ENCODE peak calls at places on chromosomes 11 and 22, in four cellular contexts. K is AG04450, R is PC-9, F is uterus. J is an unnamed sample.

GRCh38 chr22:17199131-17199731 is 20.0 kb downstream of the ADA2 start:
- DNase-seq in K (no peak), R (no peak), F (peak; percentile 36), J (no peak)

GRCh38 chr11:23540101-23540561 is 679.9 kb upstream of the CCDC179 start:
- DNase-seq in K (peak; percentile 18), R (no peak), F (no peak), J (peak; percentile 59)

GRCh38 chr11:7019500-7020182 is 505 bp downstream of the ZNF214 start:
- DNase-seq in K (no peak), R (no peak), F (peak; percentile 23), J (no peak)

GRCh38 chr11:122897606-122898210 is 15.1 kb downstream of the JHY start:
- DNase-seq in K (no peak), R (peak; percentile 60), F (no peak), J (peak; percentile 66)

GRCh38 chr22:30457964-30458363 is 13.9 kb downstream of the SEC14L3 start:
- DNase-seq in K (no peak), R (no peak), F (no peak), J (no peak)

GRCh38 chr11:77473001-77473800 is 693 bp downstream of the PAK1 start:
- DNase-seq in K (no peak), R (peak; percentile 48), F (peak; percentile 41), J (no peak)

GRCh38 chr11:47271961-47272661 is 2.2 kb downstream of the MADD start:
- DNase-seq in K (no peak), R (peak; percentile 25), F (no peak), J (no peak)

GRCh38 chr11:65077466-65077865 is 6.4 kb downstream of the CDCA5 start:
- DNase-seq in K (no peak), R (peak; percentile 34), F (no peak), J (no peak)

GRCh38 chr11:117766576-117766975 is 30.4 kb downstream of the DSCAML1 start:
- DNase-seq in K (no peak), R (no peak), F (no peak), J (no peak)

GRCh38 chr11:100851129-100851528 is 164.0 kb downstream of the ARHGAP42 start:
- DNase-seq in K (no peak), R (peak; percentile 84), F (no peak), J (peak; percentile 37)

DNA sequence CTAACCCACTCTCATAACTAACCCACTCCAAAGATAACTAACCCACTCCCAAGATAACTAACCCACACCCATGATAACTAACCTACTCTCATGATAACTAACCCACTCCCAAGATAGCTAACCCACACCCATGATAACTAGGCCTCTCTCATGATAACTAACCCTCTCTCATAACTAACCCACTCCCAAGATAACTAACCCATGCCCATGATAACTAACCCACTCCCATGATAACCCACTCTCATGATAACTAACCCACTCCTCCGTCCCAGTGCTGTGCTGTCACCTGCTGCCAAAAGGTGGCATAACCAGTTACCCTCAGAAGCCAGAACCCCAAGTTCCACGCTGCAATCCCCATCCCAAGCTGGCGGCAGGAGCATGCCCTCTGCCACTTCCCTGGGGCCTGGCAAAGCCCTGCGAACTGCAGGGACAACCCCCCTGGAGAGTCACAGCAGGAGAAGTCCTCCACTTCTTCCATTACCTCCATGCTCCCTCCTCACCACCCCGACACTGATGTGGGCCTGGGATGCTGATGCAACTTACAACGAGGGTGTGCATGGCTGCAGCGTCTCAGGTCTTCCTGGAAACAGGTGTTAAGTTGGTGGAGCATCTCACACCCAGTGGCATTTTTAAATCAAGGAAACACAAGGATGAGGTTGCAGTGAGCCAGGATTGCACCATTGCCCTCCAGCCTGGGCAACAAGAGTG is 30.8 kb upstream of the CELSR1 start:
- DNase-seq in K (no peak), R (peak; percentile 57), F (no peak), J (no peak)
- H3K27ac ChIP-seq in K (no peak overlapping the region), R (no peak overlapping the region), F (no peak overlapping the region), J (no peak overlapping the region)

GRCh38 chr22:43812890-43813289 is 785 bp upstream of the EFCAB6 start:
- DNase-seq in K (no peak), R (no peak), F (no peak), J (no peak)
- H3K27ac ChIP-seq in K (peak overlapping the region; percentile 61), R (no peak overlapping the region), F (peak overlapping the region; percentile 68), J (peak overlapping the region; percentile 79)

GRCh38 chr11:59787255-59787588 is 23.4 kb downstream of the MRPL16 start:
- DNase-seq in K (no peak), R (no peak), F (no peak), J (no peak)
- H3K27ac ChIP-seq in K (peak overlapping the region; percentile 49), R (peak overlapping the region; percentile 79), F (no peak overlapping the region), J (no peak overlapping the region)

GRCh38 chr11:35160248-35160820 is 21.4 kb downstream of the CD44 start:
- DNase-seq in K (no peak), R (no peak), F (no peak), J (no peak)

GRCh38 chr11:35159111-35159510 is 20.1 kb downstream of the CD44 start:
- DNase-seq in K (no peak), R (no peak), F (no peak), J (no peak)

GRCh38 chr11:35158371-35159081 is 19.6 kb downstream of the CD44 start:
- DNase-seq in K (no peak), R (no peak), F (peak; percentile 49), J (peak; percentile 83)

GRCh38 chr11:35155677-35156076 is 16.7 kb downstream of the CD44 start:
- DNase-seq in K (no peak), R (no peak), F (no peak), J (no peak)

GRCh38 chr11:35157814-35158213 is 18.8 kb downstream of the CD44 start:
- DNase-seq in K (no peak), R (no peak), F (no peak), J (no peak)
- H3K27ac ChIP-seq in K (peak overlapping the region; percentile 42), R (peak overlapping the region; percentile 94), F (peak overlapping the region; percentile 37), J (no peak overlapping the region)

GRCh38 chr11:3866206-3866605 is 10.7 kb downstream of the STIM1 start:
- DNase-seq in K (no peak), R (no peak), F (no peak), J (no peak)
- H3K27ac ChIP-seq in K (peak overlapping the region; percentile 47), R (peak overlapping the region; percentile 60), F (peak overlapping the region; percentile 83), J (no peak overlapping the region)

DNA sequence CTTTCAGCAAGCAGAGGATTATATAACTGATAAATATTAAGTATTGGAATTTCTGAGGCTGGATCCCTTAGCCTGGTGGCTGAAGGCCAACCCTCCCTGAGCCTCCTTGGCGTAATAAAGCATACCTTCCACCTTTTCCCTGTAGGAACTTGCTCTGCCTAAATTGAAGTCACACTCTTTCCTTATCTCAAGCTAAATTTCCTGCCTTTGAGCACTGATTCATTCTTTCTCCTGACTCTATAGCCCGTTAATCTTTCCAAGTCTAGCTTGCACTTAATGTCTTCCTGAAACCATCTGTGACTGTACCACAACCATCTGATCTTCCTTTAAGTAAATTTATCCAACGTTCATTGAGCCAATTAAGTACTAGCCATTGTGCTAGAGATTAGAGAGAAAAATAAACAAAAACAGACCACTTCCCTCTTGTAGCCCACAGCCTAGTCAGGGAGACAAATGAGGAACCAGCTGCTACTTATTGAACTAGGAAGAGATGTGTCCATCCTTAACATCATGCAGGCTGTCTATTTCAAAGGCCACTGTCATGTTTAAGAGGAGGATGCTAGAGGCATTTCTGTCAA is 62.9 kb downstream of the GRK3 start:
- DNase-seq in K (no peak), R (no peak), F (no peak), J (peak; percentile 65)
- H3K27ac ChIP-seq in K (no peak overlapping the region), R (no peak overlapping the region), F (no peak overlapping the region), J (no peak overlapping the region)

GRCh38 chr22:20510811-20511577 is 3.6 kb downstream of the MED15 start:
- DNase-seq in K (no peak), R (no peak), F (no peak), J (no peak)
- H3K27ac ChIP-seq in K (peak overlapping the region; percentile 21), R (peak overlapping the region; percentile 98), F (peak overlapping the region; percentile 97), J (peak overlapping the region; percentile 95)

DNA sequence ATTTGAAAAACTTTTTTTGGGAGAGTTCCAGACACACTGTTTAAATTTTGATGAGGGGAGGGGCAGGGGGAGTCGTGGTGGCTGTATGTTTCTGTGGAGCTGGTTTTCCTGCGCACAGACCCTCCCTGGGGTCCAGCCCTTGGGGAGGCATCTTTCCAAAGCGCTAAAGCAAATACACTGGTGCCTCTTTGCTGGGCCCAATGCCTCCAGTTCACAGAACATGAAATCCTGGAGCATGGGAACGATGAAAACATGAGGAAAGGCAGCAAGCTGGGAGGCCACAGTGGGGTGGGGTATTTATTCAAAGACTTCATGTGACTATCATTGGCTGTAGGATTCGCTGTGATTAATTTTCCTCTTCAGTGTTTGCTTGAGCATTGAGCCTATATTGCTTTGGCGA is 135.3 kb downstream of the CCDC34 start:
- DNase-seq in K (no peak), R (no peak), F (no peak), J (no peak)
- H3K27ac ChIP-seq in K (no peak overlapping the region), R (no peak overlapping the region), F (no peak overlapping the region), J (peak overlapping the region; percentile 12)

DNA sequence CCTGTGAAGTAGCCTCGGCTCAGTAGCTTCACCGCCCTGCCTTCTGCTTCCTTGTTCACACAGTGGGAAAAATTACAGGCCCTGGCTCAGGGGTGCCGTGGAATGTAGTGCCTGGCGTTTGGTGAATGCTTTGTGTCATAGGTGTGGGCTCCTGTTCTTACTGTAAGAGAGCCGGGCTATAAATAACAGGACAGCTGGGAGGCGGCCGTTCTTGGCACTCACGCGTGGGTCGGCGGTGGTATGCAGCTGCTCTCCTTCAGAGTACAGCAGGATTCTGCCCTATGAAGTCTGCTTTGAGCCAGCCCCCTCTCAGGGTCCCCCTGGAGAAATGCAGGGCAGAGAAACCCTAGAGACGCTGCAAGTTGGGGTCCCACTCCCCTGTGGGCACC is 84.2 kb downstream of the CTTN start:
- DNase-seq in K (no peak), R (no peak), F (no peak), J (no peak)
- H3K27ac ChIP-seq in K (no peak overlapping the region), R (peak overlapping the region; percentile 99), F (no peak overlapping the region), J (no peak overlapping the region)

DNA sequence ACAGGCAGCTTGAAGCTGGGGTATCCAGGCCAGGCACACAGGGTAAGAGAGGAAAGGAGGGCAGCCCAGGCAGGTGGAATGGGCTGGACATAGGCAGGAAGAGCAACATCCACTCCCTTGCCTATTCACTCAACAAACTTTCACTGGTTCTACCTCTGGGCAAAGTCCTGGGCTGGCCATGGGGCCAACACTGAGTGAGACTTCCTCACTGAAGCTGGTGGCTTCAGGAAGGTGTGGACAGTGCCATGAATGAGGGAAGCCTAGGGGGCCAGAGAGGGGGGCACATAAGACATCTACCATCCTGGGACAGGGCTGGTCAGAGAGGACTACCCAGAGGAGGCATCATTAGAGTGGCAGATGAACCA is 44.9 kb upstream of the TCF20 start:
- DNase-seq in K (no peak), R (no peak), F (no peak), J (no peak)
- H3K27ac ChIP-seq in K (no peak overlapping the region), R (no peak overlapping the region), F (no peak overlapping the region), J (no peak overlapping the region)

J was measured in foreskin keratinocyte.